ENCODE peak calls at places on chromosome 15, in nine cellular contexts. A, W, N, X, I, Q, Z, P and R are unnamed samples.

GRCh38 chr15:101509279-101509678 is 19.8 kb upstream of the PCSK6 start:
- DNase-seq in I (no peak), P (no peak), Q (no peak), W (no peak), Z (no peak), A (no peak), N (no peak), X (no peak), R (no peak)

GRCh38 chr15:42102646-42103235 is 8.4 kb upstream of the PLA2G4D start:
- DNase-seq in N (no peak), I (no peak), A (no peak), W (peak; percentile 55), Z (no peak), Q (no peak), X (no peak), P (peak; percentile 43), R (no peak)

GRCh38 chr15:43318990-43319771 is 11.2 kb downstream of the LCMT2 start:
- DNase-seq in Z (no peak), Q (no peak), I (no peak), N (no peak), W (no peak), A (no peak), P (no peak), X (no peak), R (no peak)

GRCh38 chr15:99125061-99125990 is 20.4 kb downstream of the SYNM start:
- DNase-seq in Z (no peak), W (no peak), X (no peak), Q (no peak), P (no peak), I (no peak), A (no peak), N (no peak), R (no peak)

GRCh38 chr15:90790057-90790456 is 72.9 kb downstream of the BLM start:
- DNase-seq in A (no peak), Z (no peak), W (no peak), N (peak; percentile 9), P (no peak), Q (no peak), I (no peak), X (no peak), R (no peak)

GRCh38 chr15:69782809-69783208 is 314.9 kb downstream of the TLE3 start:
- DNase-seq in X (peak; percentile 81), I (no peak), N (no peak), W (no peak), P (no peak), Z (no peak), A (no peak), Q (no peak), R (no peak)

GRCh38 chr15:101647251-101647650 is 4.9 kb downstream of the TM2D3 start:
- DNase-seq in X (no peak), Q (no peak), Z (no peak), I (no peak), W (no peak), N (no peak), P (no peak), A (no peak), R (no peak)

GRCh38 chr15:35756588-35756987 is 210.6 kb upstream of the DPH6 start:
- DNase-seq in W (no peak), Q (no peak), A (no peak), P (no peak), N (no peak), Z (no peak), X (no peak), I (no peak), R (no peak)

GRCh38 chr15:70362350-70362749 is 264.6 kb upstream of the TLE3 start:
- DNase-seq in Q (peak; percentile 57), A (no peak), I (no peak), X (no peak), P (no peak), Z (no peak), W (no peak), N (no peak), R (no peak)

GRCh38 chr15:36599824-36600365 is 20.5 kb downstream of the CDIN1 start:
- DNase-seq in Q (no peak), N (no peak), W (no peak), A (no peak), I (no peak), Z (no peak), P (no peak), X (no peak), R (no peak)

GRCh38 chr15:29819979-29820801 is 2.1 kb downstream of the TJP1 start:
- DNase-seq in W (no peak), Q (no peak), X (no peak), N (no peak), P (no peak), Z (no peak), I (no peak), A (no peak), R (no peak)

GRCh38 chr15:38528279-38528678 is 36.3 kb downstream of the RASGRP1 start:
- DNase-seq in X (no peak), N (no peak), I (no peak), A (no peak), P (peak; percentile 33), Z (no peak), Q (no peak), W (no peak), R (no peak)

GRCh38 chr15:91469627-91470567 is 369.8 kb downstream of the SV2B start:
- DNase-seq in X (no peak), P (no peak), W (no peak), I (no peak), A (no peak), Q (no peak), N (no peak), Z (no peak), R (peak; percentile 23)

GRCh38 chr15:80870893-80871292 is 91.7 kb downstream of the CEMIP start:
- DNase-seq in Z (no peak), A (no peak), W (no peak), Q (no peak), I (no peak), P (peak; percentile 35), X (no peak), N (no peak), R (no peak)

GRCh38 chr15:70008697-70009285 is 88.9 kb downstream of the TLE3 start:
- DNase-seq in A (no peak), P (no peak), I (no peak), X (peak; percentile 37), Z (no peak), Q (no peak), W (no peak), N (no peak), R (no peak)

GRCh38 chr15:68379759-68380290 is 52.1 kb downstream of the ITGA11 start:
- DNase-seq in Q (no peak), P (peak; percentile 38), A (no peak), W (no peak), I (no peak), N (no peak), X (peak; percentile 22), Z (no peak), R (no peak)

GRCh38 chr15:27701956-27702355 is 397.2 kb downstream of the OCA2 start:
- DNase-seq in P (no peak), X (no peak), N (no peak), W (no peak), Z (no peak), A (no peak), I (no peak), Q (no peak), R (no peak)

GRCh38 chr15:94674251-94674650 is 442.9 kb downstream of the MCTP2 start:
- DNase-seq in W (no peak), X (no peak), I (no peak), P (peak; percentile 1), N (peak; percentile 2), A (no peak), Z (no peak), Q (no peak), R (no peak)

GRCh38 chr15:67559158-67559557 is 16.7 kb downstream of the MAP2K5 start:
- DNase-seq in Z (no peak), W (no peak), I (no peak), X (no peak), A (no peak), Q (no peak), N (no peak), P (no peak), R (no peak)

GRCh38 chr15:55183679-55184078 is 13.1 kb downstream of the RSL24D1 start:
- DNase-seq in P (no peak), I (no peak), W (no peak), Q (no peak), N (no peak), X (no peak), Z (no peak), A (no peak), R (no peak)

GRCh38 chr15:26888761-26889160 is 21.9 kb downstream of the GABRA5 start:
- DNase-seq in X (no peak), P (no peak), Z (no peak), N (peak; percentile 25), W (no peak), I (no peak), A (no peak), Q (no peak), R (no peak)

GRCh38 chr15:61528590-61528929 is 299.5 kb upstream of the RORA start:
- DNase-seq in X (no peak), Q (no peak), Z (no peak), I (no peak), P (peak; percentile 24), N (no peak), W (no peak), A (no peak), R (no peak)

GRCh38 chr15:51191072-51191665 is 96.5 kb upstream of the TNFAIP8L3 start:
- DNase-seq in W (no peak), A (no peak), N (no peak), X (no peak), Z (no peak), P (no peak), I (no peak), Q (no peak), R (no peak)

GRCh38 chr15:36278219-36278618 is 301.2 kb upstream of the CDIN1 start:
- DNase-seq in Z (no peak), N (peak; percentile 3), Q (no peak), P (peak; percentile 50), I (no peak), X (no peak), W (no peak), A (no peak), R (no peak)

GRCh38 chr15:69225355-69226027 is 65.1 kb downstream of the GLCE start:
- DNase-seq in X (peak; percentile 9), I (peak; percentile 18), Q (peak; percentile 10), W (peak; percentile 1), P (peak; percentile 74), Z (no peak), A (no peak), N (no peak), R (no peak)

GRCh38 chr15:28955160-28955502 is 69.4 kb downstream of the APBA2 start:
- DNase-seq in P (peak; percentile 76), Z (no peak), I (peak; percentile 40), X (peak; percentile 50), W (no peak), N (no peak), Q (no peak), A (no peak), R (no peak)